ENCODE peak calls at places on chromosome 20, in eight cellular contexts. One of them, this sample, is unnamed.

GRCh38 chr20:34567885-34568865 is 9.7 kb downstream of the MAP1LC3A start:
- DNase-seq in fibroblast of lung: no peak
- DNase-seq in cardiac muscle cell: no peak
- DNase-seq in ovary: no peak
- DNase-seq in Peyer's patch: no peak
- DNase-seq in suprapubic skin: no peak
- DNase-seq in fibroblast of the aortic adventitia: no peak
- DNase-seq in upper lobe of left lung: no peak
- DNase-seq in this sample: no peak

GRCh38 chr20:32846852-32847251 is 11.9 kb upstream of the EFCAB8 start:
- DNase-seq in fibroblast of lung: no peak
- DNase-seq in cardiac muscle cell: no peak
- DNase-seq in ovary: no peak
- DNase-seq in Peyer's patch: no peak
- DNase-seq in suprapubic skin: no peak
- DNase-seq in fibroblast of the aortic adventitia: no peak
- DNase-seq in upper lobe of left lung: no peak
- DNase-seq in this sample: no peak

GRCh38 chr20:36175475-36175995 is 21.0 kb downstream of the EPB41L1 start:
- DNase-seq in fibroblast of lung: no peak
- DNase-seq in cardiac muscle cell: no peak
- DNase-seq in ovary: no peak
- DNase-seq in Peyer's patch: no peak
- DNase-seq in suprapubic skin: no peak
- DNase-seq in fibroblast of the aortic adventitia: no peak
- DNase-seq in upper lobe of left lung: no peak
- DNase-seq in this sample: peak

GRCh38 chr20:1807394-1807793 is 87.8 kb upstream of the SIRPA start:
- DNase-seq in fibroblast of lung: no peak
- DNase-seq in cardiac muscle cell: no peak
- DNase-seq in ovary: no peak
- DNase-seq in Peyer's patch: no peak
- DNase-seq in suprapubic skin: no peak
- DNase-seq in fibroblast of the aortic adventitia: no peak
- DNase-seq in upper lobe of left lung: no peak
- DNase-seq in this sample: no peak

GRCh38 chr20:36010745-36011326 is 42.4 kb downstream of the CNBD2 start:
- DNase-seq in fibroblast of lung: no peak
- DNase-seq in cardiac muscle cell: peak
- DNase-seq in ovary: no peak
- DNase-seq in Peyer's patch: no peak
- DNase-seq in suprapubic skin: no peak
- DNase-seq in fibroblast of the aortic adventitia: no peak
- DNase-seq in upper lobe of left lung: no peak
- DNase-seq in this sample: no peak

GRCh38 chr20:58612021-58612700 is 38.9 kb upstream of the STX16 start:
- DNase-seq in fibroblast of lung: peak
- DNase-seq in cardiac muscle cell: no peak
- DNase-seq in ovary: no peak
- DNase-seq in Peyer's patch: no peak
- DNase-seq in suprapubic skin: no peak
- DNase-seq in fibroblast of the aortic adventitia: peak
- DNase-seq in upper lobe of left lung: peak
- DNase-seq in this sample: no peak

GRCh38 chr20:57805784-57806183 is 96.0 kb upstream of the PMEPA1 start:
- DNase-seq in fibroblast of lung: no peak
- DNase-seq in cardiac muscle cell: no peak
- DNase-seq in ovary: no peak
- DNase-seq in Peyer's patch: no peak
- DNase-seq in suprapubic skin: no peak
- DNase-seq in fibroblast of the aortic adventitia: no peak
- DNase-seq in upper lobe of left lung: no peak
- DNase-seq in this sample: no peak

GRCh38 chr20:3654326-3655031 is 8.7 kb downstream of the GFRA4 start:
- DNase-seq in fibroblast of lung: no peak
- DNase-seq in cardiac muscle cell: no peak
- DNase-seq in ovary: no peak
- DNase-seq in Peyer's patch: no peak
- DNase-seq in suprapubic skin: peak
- DNase-seq in fibroblast of the aortic adventitia: no peak
- DNase-seq in upper lobe of left lung: no peak
- DNase-seq in this sample: no peak

GRCh38 chr20:9353916-9354276 is 160.5 kb upstream of the LAMP5 start:
- DNase-seq in fibroblast of lung: no peak
- DNase-seq in cardiac muscle cell: no peak
- DNase-seq in ovary: no peak
- DNase-seq in Peyer's patch: no peak
- DNase-seq in suprapubic skin: no peak
- DNase-seq in fibroblast of the aortic adventitia: peak
- DNase-seq in upper lobe of left lung: no peak
- DNase-seq in this sample: no peak

GRCh38 chr20:37651932-37652331 is 41.9 kb upstream of the CTNNBL1 start:
- DNase-seq in fibroblast of lung: peak
- DNase-seq in cardiac muscle cell: peak
- DNase-seq in ovary: no peak
- DNase-seq in Peyer's patch: no peak
- DNase-seq in suprapubic skin: no peak
- DNase-seq in fibroblast of the aortic adventitia: peak
- DNase-seq in upper lobe of left lung: peak
- DNase-seq in this sample: peak

GRCh38 chr20:33443512-33444239 is at the start of gene SNTA1:
- DNase-seq in fibroblast of lung: peak
- DNase-seq in cardiac muscle cell: peak
- DNase-seq in ovary: peak
- DNase-seq in Peyer's patch: peak
- DNase-seq in suprapubic skin: peak
- DNase-seq in fibroblast of the aortic adventitia: peak
- DNase-seq in upper lobe of left lung: peak
- DNase-seq in this sample: peak

GRCh38 chr20:59161626-59162170 is 1.9 kb upstream of the ZNF831 start:
- DNase-seq in fibroblast of lung: no peak
- DNase-seq in cardiac muscle cell: no peak
- DNase-seq in ovary: no peak
- DNase-seq in Peyer's patch: no peak
- DNase-seq in suprapubic skin: no peak
- DNase-seq in fibroblast of the aortic adventitia: no peak
- DNase-seq in upper lobe of left lung: no peak
- DNase-seq in this sample: no peak

GRCh38 chr20:57677323-57677982 is 32.4 kb downstream of the PMEPA1 start:
- DNase-seq in fibroblast of lung: no peak
- DNase-seq in cardiac muscle cell: no peak
- DNase-seq in ovary: no peak
- DNase-seq in Peyer's patch: no peak
- DNase-seq in suprapubic skin: no peak
- DNase-seq in fibroblast of the aortic adventitia: no peak
- DNase-seq in upper lobe of left lung: no peak
- DNase-seq in this sample: no peak

GRCh38 chr20:6152777-6153176 is 29.9 kb upstream of the FERMT1 start:
- DNase-seq in fibroblast of lung: no peak
- DNase-seq in cardiac muscle cell: no peak
- DNase-seq in ovary: no peak
- DNase-seq in Peyer's patch: no peak
- DNase-seq in suprapubic skin: no peak
- DNase-seq in fibroblast of the aortic adventitia: no peak
- DNase-seq in upper lobe of left lung: no peak
- DNase-seq in this sample: no peak

GRCh38 chr20:49167811-49168507 is 20.2 kb downstream of the STAU1 start:
- DNase-seq in fibroblast of lung: peak
- DNase-seq in cardiac muscle cell: no peak
- DNase-seq in ovary: no peak
- DNase-seq in Peyer's patch: no peak
- DNase-seq in suprapubic skin: no peak
- DNase-seq in fibroblast of the aortic adventitia: peak
- DNase-seq in upper lobe of left lung: no peak
- DNase-seq in this sample: no peak

GRCh38 chr20:49685809-49686208 is 27.9 kb downstream of the B4GALT5 start:
- DNase-seq in fibroblast of lung: peak
- DNase-seq in cardiac muscle cell: no peak
- DNase-seq in ovary: no peak
- DNase-seq in Peyer's patch: no peak
- DNase-seq in suprapubic skin: no peak
- DNase-seq in fibroblast of the aortic adventitia: peak
- DNase-seq in upper lobe of left lung: no peak
- DNase-seq in this sample: no peak

DNA sequence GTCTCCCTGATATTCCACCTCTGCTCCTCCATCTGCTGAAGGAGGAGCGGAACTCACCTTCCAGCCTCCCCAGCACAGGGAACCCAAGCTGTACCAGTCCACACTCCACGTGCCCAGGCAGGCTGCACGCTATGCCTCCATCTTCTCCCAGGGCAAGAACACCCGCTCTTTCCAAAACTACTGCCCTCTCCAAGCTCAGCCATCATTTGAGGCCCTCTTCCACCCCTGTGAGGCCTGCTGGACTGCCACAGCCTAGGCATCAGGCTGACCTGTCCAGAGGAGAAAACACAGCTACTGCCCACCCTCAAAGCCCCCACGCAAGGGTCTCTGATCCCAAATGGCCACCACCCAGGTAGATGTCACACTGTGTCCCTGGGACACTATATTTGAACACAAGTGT is 99.9 kb downstream of the PRND start:
- DNase-seq in fibroblast of lung: no peak
- DNase-seq in cardiac muscle cell: no peak
- DNase-seq in ovary: no peak
- DNase-seq in Peyer's patch: no peak
- DNase-seq in suprapubic skin: no peak
- DNase-seq in fibroblast of the aortic adventitia: no peak
- DNase-seq in upper lobe of left lung: no peak
- DNase-seq in this sample: no peak
- H3K4me3 ChIP-seq in fibroblast of lung: no peak
- H3K4me3 ChIP-seq in cardiac muscle cell: no peak
- H3K4me3 ChIP-seq in ovary: no peak
- H3K4me3 ChIP-seq in Peyer's patch: no peak
- H3K4me3 ChIP-seq in suprapubic skin: peak
- H3K4me3 ChIP-seq in fibroblast of the aortic adventitia: peak
- H3K4me3 ChIP-seq in upper lobe of left lung: no peak
- H3K4me3 ChIP-seq in this sample: no peak

DNA sequence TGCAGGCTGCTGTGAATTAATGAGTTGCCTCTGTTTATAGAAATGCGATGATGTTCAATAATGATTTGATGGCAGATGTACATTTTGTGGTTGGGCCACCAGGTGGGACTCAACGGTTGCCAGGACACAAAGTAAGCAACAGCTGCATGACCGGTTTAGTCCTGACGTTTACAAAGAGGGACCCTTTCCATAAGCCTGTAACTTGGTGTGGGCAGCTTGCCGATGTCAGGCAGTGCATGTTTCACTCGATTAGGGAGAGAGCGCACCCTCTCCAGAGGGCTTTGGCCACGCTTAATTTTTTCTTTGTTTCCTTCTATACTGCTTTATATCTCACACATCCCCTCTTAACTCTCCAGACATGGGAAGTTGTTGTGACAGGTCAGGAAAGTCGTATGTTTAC is 1.4 kb downstream of the BTBD3 start:
- DNase-seq in fibroblast of lung: peak
- DNase-seq in cardiac muscle cell: no peak
- DNase-seq in ovary: no peak
- DNase-seq in Peyer's patch: no peak
- DNase-seq in suprapubic skin: no peak
- DNase-seq in fibroblast of the aortic adventitia: no peak
- DNase-seq in upper lobe of left lung: no peak
- DNase-seq in this sample: no peak
- TF ChIP-seq CTCF in fibroblast of lung: no peak
- TF ChIP-seq CTCF in cardiac muscle cell: no peak
- TF ChIP-seq CTCF in ovary: no peak
- TF ChIP-seq CTCF in Peyer's patch: no peak
- TF ChIP-seq CTCF in suprapubic skin: no peak
- TF ChIP-seq CTCF in fibroblast of the aortic adventitia: no peak
- TF ChIP-seq CTCF in upper lobe of left lung: no peak
- TF ChIP-seq CTCF in this sample: no peak

GRCh38 chr20:63758152-63758551 is 18.6 kb downstream of the SLC2A4RG start:
- DNase-seq in fibroblast of lung: no peak
- DNase-seq in cardiac muscle cell: no peak
- DNase-seq in ovary: no peak
- DNase-seq in Peyer's patch: no peak
- DNase-seq in suprapubic skin: no peak
- DNase-seq in fibroblast of the aortic adventitia: no peak
- DNase-seq in upper lobe of left lung: no peak
- DNase-seq in this sample: no peak
- H3K4me3 ChIP-seq in fibroblast of lung: no peak
- H3K4me3 ChIP-seq in cardiac muscle cell: no peak
- H3K4me3 ChIP-seq in ovary: no peak
- H3K4me3 ChIP-seq in Peyer's patch: no peak
- H3K4me3 ChIP-seq in suprapubic skin: no peak
- H3K4me3 ChIP-seq in fibroblast of the aortic adventitia: no peak
- H3K4me3 ChIP-seq in upper lobe of left lung: no peak
- H3K4me3 ChIP-seq in this sample: no peak

GRCh38 chr20:62652051-62652893 is 10.0 kb downstream of the SLCO4A1 start:
- DNase-seq in fibroblast of lung: peak
- DNase-seq in cardiac muscle cell: peak
- DNase-seq in ovary: peak
- DNase-seq in Peyer's patch: peak
- DNase-seq in suprapubic skin: peak
- DNase-seq in fibroblast of the aortic adventitia: peak
- DNase-seq in upper lobe of left lung: peak
- DNase-seq in this sample: peak
- TF ChIP-seq CTCF in fibroblast of lung: no peak
- TF ChIP-seq CTCF in cardiac muscle cell: no peak
- TF ChIP-seq CTCF in ovary: peak
- TF ChIP-seq CTCF in Peyer's patch: peak
- TF ChIP-seq CTCF in suprapubic skin: no peak
- TF ChIP-seq CTCF in fibroblast of the aortic adventitia: no peak
- TF ChIP-seq CTCF in upper lobe of left lung: peak
- TF ChIP-seq CTCF in this sample: no peak

DNA sequence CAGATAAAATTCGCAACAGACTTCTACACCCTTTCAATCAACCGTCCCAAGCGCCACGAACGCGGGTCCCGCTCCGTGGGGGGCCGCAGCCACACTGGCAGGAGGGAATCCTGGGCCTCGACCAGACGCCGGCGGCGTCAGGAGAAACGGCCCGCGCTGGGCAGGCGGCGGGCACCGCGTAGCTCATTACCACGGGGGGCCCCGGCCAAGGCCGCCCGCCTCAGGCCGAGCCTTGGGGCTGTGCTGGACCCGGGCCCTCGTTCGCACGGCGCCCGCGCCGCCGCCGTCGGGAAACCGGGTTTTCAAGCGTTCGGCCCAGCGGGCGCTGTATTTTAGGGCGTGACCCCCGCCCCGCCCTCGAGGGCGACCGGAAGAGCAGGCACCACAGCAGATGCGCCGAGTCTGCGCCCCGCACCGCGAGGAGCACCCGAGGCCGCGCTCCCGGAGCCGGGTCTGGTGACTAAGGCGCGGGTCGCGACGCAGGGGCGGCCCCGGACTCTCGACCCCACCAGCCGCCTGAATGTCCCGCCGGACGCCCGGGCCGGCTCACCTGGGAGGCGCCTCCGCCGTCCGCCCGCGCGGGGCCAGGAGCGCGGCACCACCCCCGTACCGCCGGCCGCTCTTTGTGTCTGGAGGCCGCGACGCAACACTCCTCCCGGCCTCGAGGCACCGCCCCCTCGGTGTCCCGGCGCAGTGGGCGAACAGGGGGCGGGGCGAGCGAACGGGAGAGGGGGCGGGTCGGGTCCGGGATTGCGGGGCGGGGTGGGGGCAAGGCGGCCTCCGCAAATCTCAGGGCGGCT is at the start of gene NINL:
- DNase-seq in fibroblast of lung: peak
- DNase-seq in cardiac muscle cell: peak
- DNase-seq in ovary: peak
- DNase-seq in Peyer's patch: peak
- DNase-seq in suprapubic skin: peak
- DNase-seq in fibroblast of the aortic adventitia: peak
- DNase-seq in upper lobe of left lung: peak
- DNase-seq in this sample: no peak
- H3K4me3 ChIP-seq in fibroblast of lung: peak
- H3K4me3 ChIP-seq in cardiac muscle cell: peak
- H3K4me3 ChIP-seq in ovary: peak
- H3K4me3 ChIP-seq in Peyer's patch: peak
- H3K4me3 ChIP-seq in suprapubic skin: peak
- H3K4me3 ChIP-seq in fibroblast of the aortic adventitia: peak
- H3K4me3 ChIP-seq in upper lobe of left lung: peak
- H3K4me3 ChIP-seq in this sample: no peak

This sample was measured in GM12865.